ENCODE peak calls at places on chromosomes 7 and 10, in six cellular contexts. One of them, this sample, is unnamed.

GRCh38 chr7:95319570-95319969 is 4.8 kb downstream of the PON1 start:
- DNase-seq in tibial artery: no peak
- DNase-seq in HFF-Myc: no peak
- DNase-seq in CD4-positive, alpha-beta T cell: no peak
- DNase-seq in neural progenitor cell: no peak
- DNase-seq in B cell: no peak
- DNase-seq in this sample: no peak

GRCh38 chr10:32771217-32771616 is 186.8 kb downstream of the ITGB1 start:
- DNase-seq in tibial artery: no peak
- DNase-seq in B cell: no peak
- DNase-seq in CD4-positive, alpha-beta T cell: no peak
- DNase-seq in neural progenitor cell: no peak
- DNase-seq in HFF-Myc: no peak
- DNase-seq in this sample: no peak

GRCh38 chr10:500876-501275 is 188.6 kb downstream of the DIP2C start:
- DNase-seq in neural progenitor cell: no peak
- DNase-seq in B cell: no peak
- DNase-seq in CD4-positive, alpha-beta T cell: no peak
- DNase-seq in tibial artery: peak
- DNase-seq in HFF-Myc: no peak
- DNase-seq in this sample: no peak

GRCh38 chr7:75878769-75879596 is at the start of gene RHBDD2:
- DNase-seq in neural progenitor cell: peak
- DNase-seq in tibial artery: peak
- DNase-seq in B cell: peak
- DNase-seq in HFF-Myc: peak
- DNase-seq in CD4-positive, alpha-beta T cell: peak
- DNase-seq in this sample: peak

GRCh38 chr7:48748081-48748833 is 176.1 kb upstream of the CDC14C start:
- DNase-seq in tibial artery: no peak
- DNase-seq in neural progenitor cell: no peak
- DNase-seq in B cell: no peak
- DNase-seq in CD4-positive, alpha-beta T cell: no peak
- DNase-seq in HFF-Myc: no peak
- DNase-seq in this sample: no peak

GRCh38 chr7:157674715-157675426 is 338.1 kb downstream of the DNAJB6 start:
- DNase-seq in tibial artery: peak
- DNase-seq in HFF-Myc: no peak
- DNase-seq in CD4-positive, alpha-beta T cell: no peak
- DNase-seq in neural progenitor cell: no peak
- DNase-seq in B cell: no peak
- DNase-seq in this sample: peak

GRCh38 chr10:48287417-48288391 is 13.2 kb upstream of the FRMPD2 start:
- DNase-seq in tibial artery: no peak
- DNase-seq in CD4-positive, alpha-beta T cell: no peak
- DNase-seq in neural progenitor cell: no peak
- DNase-seq in B cell: no peak
- DNase-seq in HFF-Myc: no peak
- DNase-seq in this sample: no peak

GRCh38 chr10:128095753-128096469 is 30.3 kb downstream of the MKI67 start:
- DNase-seq in B cell: no peak
- DNase-seq in neural progenitor cell: no peak
- DNase-seq in HFF-Myc: no peak
- DNase-seq in CD4-positive, alpha-beta T cell: no peak
- DNase-seq in tibial artery: no peak
- DNase-seq in this sample: no peak

GRCh38 chr10:78438094-78438906 is 404.6 kb downstream of the RPS24 start:
- DNase-seq in neural progenitor cell: no peak
- DNase-seq in HFF-Myc: no peak
- DNase-seq in tibial artery: peak
- DNase-seq in B cell: no peak
- DNase-seq in CD4-positive, alpha-beta T cell: no peak
- DNase-seq in this sample: no peak

GRCh38 chr7:92133737-92134270 is 473 bp downstream of the CYP51A1 start:
- DNase-seq in tibial artery: peak
- DNase-seq in HFF-Myc: peak
- DNase-seq in B cell: peak
- DNase-seq in CD4-positive, alpha-beta T cell: peak
- DNase-seq in neural progenitor cell: peak
- DNase-seq in this sample: peak

GRCh38 chr10:71372882-71373495 is 23.7 kb upstream of the CDH23 start:
- DNase-seq in HFF-Myc: no peak
- DNase-seq in neural progenitor cell: no peak
- DNase-seq in CD4-positive, alpha-beta T cell: no peak
- DNase-seq in tibial artery: no peak
- DNase-seq in B cell: peak
- DNase-seq in this sample: no peak

GRCh38 chr10:73873843-73874215 is 526 bp downstream of the CAMK2G start:
- DNase-seq in tibial artery: no peak
- DNase-seq in neural progenitor cell: no peak
- DNase-seq in CD4-positive, alpha-beta T cell: no peak
- DNase-seq in B cell: peak
- DNase-seq in HFF-Myc: no peak
- DNase-seq in this sample: no peak

GRCh38 chr7:133912916-133913697 is 214.0 kb upstream of the LRGUK start:
- DNase-seq in tibial artery: no peak
- DNase-seq in B cell: no peak
- DNase-seq in HFF-Myc: peak
- DNase-seq in CD4-positive, alpha-beta T cell: no peak
- DNase-seq in neural progenitor cell: no peak
- DNase-seq in this sample: no peak

GRCh38 chr7:28078036-28078901 is 102.3 kb downstream of the JAZF1 start:
- DNase-seq in tibial artery: no peak
- DNase-seq in B cell: peak
- DNase-seq in neural progenitor cell: peak
- DNase-seq in CD4-positive, alpha-beta T cell: peak
- DNase-seq in HFF-Myc: no peak
- DNase-seq in this sample: peak

GRCh38 chr10:14665304-14665703 is 109.4 kb downstream of the FAM107B start:
- DNase-seq in tibial artery: no peak
- DNase-seq in neural progenitor cell: no peak
- DNase-seq in CD4-positive, alpha-beta T cell: no peak
- DNase-seq in B cell: no peak
- DNase-seq in HFF-Myc: no peak
- DNase-seq in this sample: no peak

GRCh38 chr10:78974409-78975317 is 94.1 kb upstream of the ZMIZ1 start:
- DNase-seq in neural progenitor cell: peak
- DNase-seq in HFF-Myc: peak
- DNase-seq in tibial artery: peak
- DNase-seq in B cell: peak
- DNase-seq in CD4-positive, alpha-beta T cell: no peak
- DNase-seq in this sample: peak

GRCh38 chr10:125148021-125148439 is 12.3 kb downstream of the CTBP2 start:
- DNase-seq in CD4-positive, alpha-beta T cell: no peak
- DNase-seq in neural progenitor cell: no peak
- DNase-seq in tibial artery: peak
- DNase-seq in HFF-Myc: no peak
- DNase-seq in B cell: no peak
- DNase-seq in this sample: no peak

GRCh38 chr10:22459496-22459895 is 114.2 kb downstream of the SPAG6 start:
- DNase-seq in B cell: no peak
- DNase-seq in neural progenitor cell: no peak
- DNase-seq in tibial artery: no peak
- DNase-seq in CD4-positive, alpha-beta T cell: no peak
- DNase-seq in HFF-Myc: peak
- DNase-seq in this sample: no peak

GRCh38 chr10:19904202-19904661 is 88.0 kb downstream of the PLXDC2 start:
- DNase-seq in tibial artery: no peak
- DNase-seq in HFF-Myc: no peak
- DNase-seq in neural progenitor cell: no peak
- DNase-seq in CD4-positive, alpha-beta T cell: no peak
- DNase-seq in B cell: no peak
- DNase-seq in this sample: no peak

GRCh38 chr7:73715648-73716317 is 3.7 kb downstream of the STX1A start:
- DNase-seq in HFF-Myc: peak
- DNase-seq in CD4-positive, alpha-beta T cell: no peak
- DNase-seq in B cell: peak
- DNase-seq in tibial artery: no peak
- DNase-seq in neural progenitor cell: no peak
- DNase-seq in this sample: peak
- TF ChIP-seq CTCF in HFF-Myc: no peak
- TF ChIP-seq CTCF in CD4-positive, alpha-beta T cell: no peak
- TF ChIP-seq CTCF in B cell: no peak
- TF ChIP-seq CTCF in tibial artery: no peak
- TF ChIP-seq CTCF in neural progenitor cell: no peak
- TF ChIP-seq CTCF in this sample: no peak

DNA sequence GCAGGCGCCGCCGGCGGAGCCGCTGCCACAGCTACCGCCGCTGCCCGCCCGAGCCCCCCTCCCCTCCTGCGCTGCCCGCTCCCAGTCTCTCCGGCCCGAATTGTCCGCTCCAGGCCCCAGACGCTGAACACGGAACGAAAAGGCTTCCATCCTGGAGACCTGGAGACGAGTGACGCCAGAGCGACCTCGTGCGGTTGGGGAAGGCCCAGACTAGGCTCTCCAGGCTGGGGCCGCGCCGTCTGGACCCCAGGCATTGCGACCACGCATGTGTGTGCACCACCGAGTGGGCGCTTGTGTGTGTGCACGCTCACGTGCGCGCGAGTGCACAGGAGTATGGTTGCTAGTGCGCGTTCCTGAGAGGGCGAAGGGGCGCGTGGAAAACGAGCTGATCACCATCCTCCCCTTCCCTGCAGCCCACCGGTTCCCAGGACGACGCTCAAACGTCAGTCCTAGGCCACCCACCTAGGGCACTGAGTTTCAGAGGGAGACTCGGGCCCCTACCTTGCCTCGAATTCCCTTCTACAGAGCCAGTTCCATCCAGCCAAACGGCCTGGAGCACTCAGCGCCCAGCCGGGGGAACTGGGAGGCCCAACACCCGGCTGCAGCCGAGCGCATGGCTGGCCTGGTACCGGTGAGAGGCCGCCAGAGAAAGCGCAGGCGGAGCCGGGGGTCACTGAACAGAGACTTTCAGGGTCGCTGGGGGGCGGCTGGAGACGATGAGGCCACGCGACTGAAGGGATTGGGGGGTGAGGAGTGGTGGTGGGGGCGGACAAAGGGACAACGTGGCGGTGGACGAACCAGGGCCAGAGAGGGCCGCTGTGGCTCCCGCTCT is 11.6 kb downstream of the LBX1 start:
- DNase-seq in tibial artery: no peak
- DNase-seq in B cell: no peak
- DNase-seq in HFF-Myc: no peak
- DNase-seq in neural progenitor cell: peak
- DNase-seq in CD4-positive, alpha-beta T cell: no peak
- DNase-seq in this sample: no peak
- TF ChIP-seq CTCF in tibial artery: no peak
- TF ChIP-seq CTCF in B cell: no peak
- TF ChIP-seq CTCF in HFF-Myc: peak
- TF ChIP-seq CTCF in neural progenitor cell: peak
- TF ChIP-seq CTCF in CD4-positive, alpha-beta T cell: no peak
- TF ChIP-seq CTCF in this sample: no peak

GRCh38 chr7:33921216-33921938 is 16.0 kb downstream of the BMPER start:
- DNase-seq in CD4-positive, alpha-beta T cell: no peak
- DNase-seq in tibial artery: no peak
- DNase-seq in HFF-Myc: no peak
- DNase-seq in B cell: no peak
- DNase-seq in neural progenitor cell: no peak
- DNase-seq in this sample: no peak

GRCh38 chr7:33926535-33926934 is 21.2 kb downstream of the BMPER start:
- DNase-seq in B cell: no peak
- DNase-seq in tibial artery: no peak
- DNase-seq in HFF-Myc: no peak
- DNase-seq in neural progenitor cell: no peak
- DNase-seq in CD4-positive, alpha-beta T cell: no peak
- DNase-seq in this sample: no peak

GRCh38 chr7:33922820-33923219 is 17.5 kb downstream of the BMPER start:
- DNase-seq in neural progenitor cell: no peak
- DNase-seq in B cell: no peak
- DNase-seq in tibial artery: peak
- DNase-seq in CD4-positive, alpha-beta T cell: no peak
- DNase-seq in HFF-Myc: no peak
- DNase-seq in this sample: no peak

GRCh38 chr7:33918401-33919120 is 13.2 kb downstream of the BMPER start:
- DNase-seq in HFF-Myc: no peak
- DNase-seq in CD4-positive, alpha-beta T cell: no peak
- DNase-seq in B cell: no peak
- DNase-seq in neural progenitor cell: no peak
- DNase-seq in tibial artery: no peak
- DNase-seq in this sample: no peak

DNA sequence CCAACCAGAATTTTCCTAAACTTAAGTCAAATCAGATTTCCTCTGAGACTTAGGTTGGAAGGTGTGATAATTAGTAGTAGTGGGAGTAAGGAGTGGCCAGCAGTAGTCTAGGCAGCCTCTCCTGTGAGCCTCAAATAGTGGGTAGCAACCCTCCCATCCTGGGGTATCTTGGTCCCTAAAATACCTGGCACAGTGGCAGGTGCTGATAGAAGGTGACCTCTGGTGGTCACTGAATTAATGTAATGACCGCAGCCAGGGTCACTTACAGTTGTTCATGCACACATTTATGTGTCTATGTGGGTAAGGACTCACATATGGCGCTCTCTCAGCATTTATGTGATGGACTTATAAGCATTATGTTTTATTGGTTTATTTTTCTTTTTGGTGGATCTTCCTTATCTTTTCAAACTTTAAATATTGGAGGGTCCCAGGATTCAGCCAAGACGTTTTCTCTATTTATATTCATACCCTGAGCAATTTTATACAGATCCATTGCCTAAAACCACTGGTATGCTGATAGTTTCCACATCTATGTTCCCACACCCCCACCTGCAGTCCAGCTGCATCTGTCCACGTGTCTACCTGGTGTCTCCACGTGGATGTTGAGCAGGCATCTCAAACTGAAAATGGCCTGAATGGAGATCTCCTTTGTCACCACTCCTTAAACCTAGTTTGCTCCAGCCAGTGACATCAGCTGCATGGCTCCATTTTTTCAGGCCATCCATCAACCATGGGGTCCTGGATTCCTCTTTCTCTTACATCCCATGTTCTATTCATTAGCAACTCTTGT is 18.3 kb downstream of the BMPER start:
- DNase-seq in neural progenitor cell: no peak
- DNase-seq in B cell: no peak
- DNase-seq in tibial artery: no peak
- DNase-seq in HFF-Myc: no peak
- DNase-seq in CD4-positive, alpha-beta T cell: no peak
- DNase-seq in this sample: no peak
- TF ChIP-seq CTCF in neural progenitor cell: peak
- TF ChIP-seq CTCF in B cell: no peak
- TF ChIP-seq CTCF in tibial artery: no peak
- TF ChIP-seq CTCF in HFF-Myc: no peak
- TF ChIP-seq CTCF in CD4-positive, alpha-beta T cell: no peak
- TF ChIP-seq CTCF in this sample: no peak

GRCh38 chr7:96416599-96416998 is 94.7 kb upstream of the SLC25A13 start:
- DNase-seq in tibial artery: no peak
- DNase-seq in CD4-positive, alpha-beta T cell: no peak
- DNase-seq in neural progenitor cell: no peak
- DNase-seq in HFF-Myc: no peak
- DNase-seq in B cell: no peak
- DNase-seq in this sample: no peak

GRCh38 chr7:96418600-96418999 is 96.7 kb upstream of the SLC25A13 start:
- DNase-seq in B cell: no peak
- DNase-seq in neural progenitor cell: no peak
- DNase-seq in tibial artery: no peak
- DNase-seq in HFF-Myc: no peak
- DNase-seq in CD4-positive, alpha-beta T cell: no peak
- DNase-seq in this sample: no peak

GRCh38 chr7:96417784-96418183 is 95.9 kb upstream of the SLC25A13 start:
- DNase-seq in B cell: no peak
- DNase-seq in HFF-Myc: no peak
- DNase-seq in CD4-positive, alpha-beta T cell: no peak
- DNase-seq in neural progenitor cell: no peak
- DNase-seq in tibial artery: no peak
- DNase-seq in this sample: no peak

GRCh38 chr7:96415293-96415940 is 93.5 kb upstream of the SLC25A13 start:
- DNase-seq in CD4-positive, alpha-beta T cell: no peak
- DNase-seq in B cell: no peak
- DNase-seq in tibial artery: no peak
- DNase-seq in neural progenitor cell: peak
- DNase-seq in HFF-Myc: no peak
- DNase-seq in this sample: no peak

GRCh38 chr7:96414931-96415292 is 93.0 kb upstream of the SLC25A13 start:
- DNase-seq in neural progenitor cell: peak
- DNase-seq in B cell: no peak
- DNase-seq in HFF-Myc: no peak
- DNase-seq in CD4-positive, alpha-beta T cell: no peak
- DNase-seq in tibial artery: no peak
- DNase-seq in this sample: no peak
- TF ChIP-seq CTCF in neural progenitor cell: peak
- TF ChIP-seq CTCF in B cell: peak
- TF ChIP-seq CTCF in HFF-Myc: peak
- TF ChIP-seq CTCF in CD4-positive, alpha-beta T cell: peak
- TF ChIP-seq CTCF in tibial artery: peak
- TF ChIP-seq CTCF in this sample: peak